ENCODE peak calls at places on chromosomes 16 and 17, in six cellular contexts. One of them, this sample, is unnamed.

GRCh38 chr17:80051681-80052080 is 15.2 kb downstream of the CCDC40 start:
- DNase-seq in mesothelial cell of epicardium: no peak
- DNase-seq in progenitor cell of endocrine pancreas: no peak
- DNase-seq in CD4-positive, alpha-beta T cell: no peak
- DNase-seq in colonic mucosa: no peak
- DNase-seq in bronchial epithelial cell: no peak
- DNase-seq in this sample: no peak

GRCh38 chr17:31452101-31452500 is 60.6 kb downstream of the RAB11FIP4 start:
- DNase-seq in bronchial epithelial cell: peak
- DNase-seq in CD4-positive, alpha-beta T cell: no peak
- DNase-seq in mesothelial cell of epicardium: no peak
- DNase-seq in progenitor cell of endocrine pancreas: no peak
- DNase-seq in colonic mucosa: no peak
- DNase-seq in this sample: no peak

GRCh38 chr17:1143573-1143972 is 36.2 kb downstream of the ABR start:
- DNase-seq in mesothelial cell of epicardium: no peak
- DNase-seq in bronchial epithelial cell: no peak
- DNase-seq in progenitor cell of endocrine pancreas: no peak
- DNase-seq in CD4-positive, alpha-beta T cell: no peak
- DNase-seq in colonic mucosa: no peak
- DNase-seq in this sample: no peak

GRCh38 chr17:30558313-30559195 is 81.3 kb downstream of the GOSR1 start:
- DNase-seq in CD4-positive, alpha-beta T cell: no peak
- DNase-seq in progenitor cell of endocrine pancreas: no peak
- DNase-seq in colonic mucosa: no peak
- DNase-seq in bronchial epithelial cell: no peak
- DNase-seq in mesothelial cell of epicardium: no peak
- DNase-seq in this sample: no peak

GRCh38 chr17:77606146-77606864 is 352.2 kb upstream of the TNRC6C start:
- DNase-seq in colonic mucosa: no peak
- DNase-seq in CD4-positive, alpha-beta T cell: no peak
- DNase-seq in mesothelial cell of epicardium: no peak
- DNase-seq in bronchial epithelial cell: no peak
- DNase-seq in progenitor cell of endocrine pancreas: no peak
- DNase-seq in this sample: no peak

GRCh38 chr17:55571095-55571494 is 59.8 kb upstream of the SMIM36 start:
- DNase-seq in progenitor cell of endocrine pancreas: no peak
- DNase-seq in mesothelial cell of epicardium: no peak
- DNase-seq in colonic mucosa: no peak
- DNase-seq in CD4-positive, alpha-beta T cell: no peak
- DNase-seq in bronchial epithelial cell: peak
- DNase-seq in this sample: no peak

GRCh38 chr17:71511266-71511995 is 609.4 kb upstream of the SOX9 start:
- DNase-seq in CD4-positive, alpha-beta T cell: no peak
- DNase-seq in mesothelial cell of epicardium: no peak
- DNase-seq in progenitor cell of endocrine pancreas: no peak
- DNase-seq in bronchial epithelial cell: no peak
- DNase-seq in colonic mucosa: no peak
- DNase-seq in this sample: no peak

GRCh38 chr16:87368029-87368765 is 15.4 kb downstream of the FBXO31 start:
- DNase-seq in progenitor cell of endocrine pancreas: no peak
- DNase-seq in colonic mucosa: no peak
- DNase-seq in bronchial epithelial cell: no peak
- DNase-seq in CD4-positive, alpha-beta T cell: no peak
- DNase-seq in mesothelial cell of epicardium: no peak
- DNase-seq in this sample: no peak

GRCh38 chr17:73773702-73774101 is 129.5 kb upstream of the SDK2 start:
- DNase-seq in mesothelial cell of epicardium: no peak
- DNase-seq in bronchial epithelial cell: no peak
- DNase-seq in CD4-positive, alpha-beta T cell: no peak
- DNase-seq in progenitor cell of endocrine pancreas: no peak
- DNase-seq in colonic mucosa: no peak
- DNase-seq in this sample: no peak

GRCh38 chr16:68433316-68433715 is 15.0 kb downstream of the SMPD3 start:
- DNase-seq in colonic mucosa: no peak
- DNase-seq in bronchial epithelial cell: no peak
- DNase-seq in mesothelial cell of epicardium: no peak
- DNase-seq in CD4-positive, alpha-beta T cell: no peak
- DNase-seq in progenitor cell of endocrine pancreas: no peak
- DNase-seq in this sample: no peak

GRCh38 chr16:68432701-68433100 is 15.6 kb downstream of the SMPD3 start:
- DNase-seq in CD4-positive, alpha-beta T cell: no peak
- DNase-seq in bronchial epithelial cell: no peak
- DNase-seq in colonic mucosa: no peak
- DNase-seq in progenitor cell of endocrine pancreas: no peak
- DNase-seq in mesothelial cell of epicardium: no peak
- DNase-seq in this sample: no peak

GRCh38 chr16:68434654-68435210 is 13.6 kb downstream of the SMPD3 start:
- DNase-seq in progenitor cell of endocrine pancreas: no peak
- DNase-seq in mesothelial cell of epicardium: no peak
- DNase-seq in colonic mucosa: peak
- DNase-seq in bronchial epithelial cell: peak
- DNase-seq in CD4-positive, alpha-beta T cell: no peak
- DNase-seq in this sample: peak

DNA sequence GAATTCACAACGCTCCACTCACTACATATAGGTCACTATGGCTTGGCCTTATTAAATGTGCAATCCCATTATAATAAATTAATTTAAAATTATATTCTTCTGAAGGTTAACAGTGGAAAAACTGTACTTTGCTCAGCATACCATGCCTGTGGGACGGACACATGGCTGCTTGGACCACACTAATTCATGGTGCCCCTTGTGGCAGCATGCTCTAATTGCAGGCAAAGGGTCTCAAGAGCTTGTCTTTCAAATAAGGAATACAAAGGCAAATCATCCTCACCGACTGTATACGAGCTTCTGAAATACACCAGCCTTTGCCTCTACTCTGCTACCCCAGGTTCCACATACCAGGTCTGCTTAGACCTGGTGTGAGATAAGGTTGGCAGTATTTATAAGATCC is 11.7 kb downstream of the SMPD3 start:
- DNase-seq in colonic mucosa: no peak
- DNase-seq in bronchial epithelial cell: no peak
- DNase-seq in progenitor cell of endocrine pancreas: no peak
- DNase-seq in CD4-positive, alpha-beta T cell: no peak
- DNase-seq in mesothelial cell of epicardium: no peak
- DNase-seq in this sample: no peak
- TF ChIP-seq CTCF in colonic mucosa: no peak
- TF ChIP-seq CTCF in bronchial epithelial cell: no peak
- TF ChIP-seq CTCF in progenitor cell of endocrine pancreas: peak
- TF ChIP-seq CTCF in CD4-positive, alpha-beta T cell: no peak
- TF ChIP-seq CTCF in mesothelial cell of epicardium: peak
- TF ChIP-seq CTCF in this sample: peak

GRCh38 chr16:51553910-51554309 is 402.8 kb upstream of the SALL1 start:
- DNase-seq in bronchial epithelial cell: peak
- DNase-seq in progenitor cell of endocrine pancreas: no peak
- DNase-seq in CD4-positive, alpha-beta T cell: no peak
- DNase-seq in mesothelial cell of epicardium: no peak
- DNase-seq in colonic mucosa: no peak
- DNase-seq in this sample: no peak
- TF ChIP-seq CTCF in bronchial epithelial cell: no peak
- TF ChIP-seq CTCF in progenitor cell of endocrine pancreas: no peak
- TF ChIP-seq CTCF in CD4-positive, alpha-beta T cell: no peak
- TF ChIP-seq CTCF in mesothelial cell of epicardium: no peak
- TF ChIP-seq CTCF in colonic mucosa: no peak
- TF ChIP-seq CTCF in this sample: no peak

GRCh38 chr17:3536736-3537135 is 20.9 kb downstream of the TRPV3 start:
- DNase-seq in CD4-positive, alpha-beta T cell: no peak
- DNase-seq in colonic mucosa: no peak
- DNase-seq in bronchial epithelial cell: no peak
- DNase-seq in progenitor cell of endocrine pancreas: no peak
- DNase-seq in mesothelial cell of epicardium: no peak
- DNase-seq in this sample: no peak

GRCh38 chr17:3532859-3533142 is 24.8 kb downstream of the TRPV3 start:
- DNase-seq in mesothelial cell of epicardium: no peak
- DNase-seq in progenitor cell of endocrine pancreas: no peak
- DNase-seq in bronchial epithelial cell: no peak
- DNase-seq in CD4-positive, alpha-beta T cell: no peak
- DNase-seq in colonic mucosa: no peak
- DNase-seq in this sample: no peak

GRCh38 chr17:3534881-3535252 is 22.7 kb downstream of the TRPV3 start:
- DNase-seq in mesothelial cell of epicardium: no peak
- DNase-seq in colonic mucosa: peak
- DNase-seq in bronchial epithelial cell: peak
- DNase-seq in CD4-positive, alpha-beta T cell: no peak
- DNase-seq in progenitor cell of endocrine pancreas: no peak
- DNase-seq in this sample: no peak

GRCh38 chr17:3533752-3534151 is 23.9 kb downstream of the TRPV3 start:
- DNase-seq in colonic mucosa: no peak
- DNase-seq in bronchial epithelial cell: no peak
- DNase-seq in mesothelial cell of epicardium: no peak
- DNase-seq in CD4-positive, alpha-beta T cell: no peak
- DNase-seq in progenitor cell of endocrine pancreas: no peak
- DNase-seq in this sample: no peak

DNA sequence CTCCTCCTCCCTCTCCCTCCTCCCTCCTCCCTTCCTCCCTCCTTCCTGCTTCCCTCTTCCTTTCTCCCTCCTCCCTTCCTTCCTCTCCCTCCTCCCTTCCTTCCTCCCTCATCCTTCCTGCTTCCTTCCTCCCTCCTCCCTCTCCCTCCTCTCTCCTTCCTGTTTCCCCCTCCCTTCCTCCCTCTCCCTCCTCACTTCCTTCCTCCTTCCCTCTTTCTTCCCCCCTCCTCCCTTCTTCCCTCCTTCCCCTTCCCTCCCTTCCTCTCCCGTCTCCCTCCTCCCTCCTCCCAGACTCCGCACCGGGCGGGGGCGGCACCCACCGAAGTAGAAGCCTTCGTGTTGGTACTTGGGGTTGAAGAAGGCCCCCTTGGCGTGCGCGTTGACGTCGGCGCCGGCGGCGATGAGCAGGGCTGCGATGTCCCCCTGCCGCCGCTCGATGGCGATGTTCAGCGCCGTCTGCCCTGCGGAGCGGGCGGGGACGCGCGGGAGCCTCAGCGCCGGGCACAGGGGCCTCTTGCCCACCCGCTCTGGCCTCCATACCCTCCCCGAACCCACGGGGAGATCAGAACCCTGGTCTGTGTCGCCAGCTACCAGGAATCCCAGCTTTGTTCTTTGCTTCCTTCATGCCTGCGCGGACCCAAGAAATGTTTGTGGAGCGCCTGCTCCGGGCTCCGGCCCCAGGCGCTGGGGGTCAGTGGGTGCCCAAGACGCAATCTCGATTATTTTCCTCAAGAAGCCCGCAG is 22.2 kb downstream of the TRPV3 start:
- DNase-seq in colonic mucosa: peak
- DNase-seq in mesothelial cell of epicardium: peak
- DNase-seq in progenitor cell of endocrine pancreas: peak
- DNase-seq in bronchial epithelial cell: peak
- DNase-seq in CD4-positive, alpha-beta T cell: peak
- DNase-seq in this sample: peak
- TF ChIP-seq CTCF in colonic mucosa: peak
- TF ChIP-seq CTCF in mesothelial cell of epicardium: peak
- TF ChIP-seq CTCF in progenitor cell of endocrine pancreas: peak
- TF ChIP-seq CTCF in bronchial epithelial cell: peak
- TF ChIP-seq CTCF in CD4-positive, alpha-beta T cell: no peak
- TF ChIP-seq CTCF in this sample: no peak

GRCh38 chr17:40323731-40324650 is 15.0 kb downstream of the RARA start:
- DNase-seq in progenitor cell of endocrine pancreas: no peak
- DNase-seq in CD4-positive, alpha-beta T cell: peak
- DNase-seq in colonic mucosa: peak
- DNase-seq in bronchial epithelial cell: no peak
- DNase-seq in mesothelial cell of epicardium: no peak
- DNase-seq in this sample: no peak

GRCh38 chr17:40326014-40326831 is 17.2 kb downstream of the RARA start:
- DNase-seq in progenitor cell of endocrine pancreas: no peak
- DNase-seq in CD4-positive, alpha-beta T cell: peak
- DNase-seq in colonic mucosa: no peak
- DNase-seq in bronchial epithelial cell: no peak
- DNase-seq in mesothelial cell of epicardium: no peak
- DNase-seq in this sample: no peak

GRCh38 chr17:40326832-40327199 is 17.8 kb downstream of the RARA start:
- DNase-seq in mesothelial cell of epicardium: no peak
- DNase-seq in bronchial epithelial cell: no peak
- DNase-seq in colonic mucosa: peak
- DNase-seq in progenitor cell of endocrine pancreas: no peak
- DNase-seq in CD4-positive, alpha-beta T cell: no peak
- DNase-seq in this sample: no peak

GRCh38 chr17:40327244-40327666 is 18.3 kb downstream of the RARA start:
- DNase-seq in CD4-positive, alpha-beta T cell: no peak
- DNase-seq in colonic mucosa: no peak
- DNase-seq in mesothelial cell of epicardium: no peak
- DNase-seq in bronchial epithelial cell: no peak
- DNase-seq in progenitor cell of endocrine pancreas: no peak
- DNase-seq in this sample: no peak

GRCh38 chr17:40325156-40326013 is 16.4 kb downstream of the RARA start:
- DNase-seq in CD4-positive, alpha-beta T cell: no peak
- DNase-seq in bronchial epithelial cell: no peak
- DNase-seq in mesothelial cell of epicardium: no peak
- DNase-seq in progenitor cell of endocrine pancreas: no peak
- DNase-seq in colonic mucosa: no peak
- DNase-seq in this sample: no peak
- TF ChIP-seq CTCF in CD4-positive, alpha-beta T cell: no peak
- TF ChIP-seq CTCF in bronchial epithelial cell: no peak
- TF ChIP-seq CTCF in mesothelial cell of epicardium: no peak
- TF ChIP-seq CTCF in progenitor cell of endocrine pancreas: no peak
- TF ChIP-seq CTCF in colonic mucosa: no peak
- TF ChIP-seq CTCF in this sample: no peak

GRCh38 chr16:71722801-71723536 is 1.5 kb downstream of the PHLPP2 start:
- DNase-seq in CD4-positive, alpha-beta T cell: peak
- DNase-seq in mesothelial cell of epicardium: peak
- DNase-seq in bronchial epithelial cell: peak
- DNase-seq in progenitor cell of endocrine pancreas: peak
- DNase-seq in colonic mucosa: peak
- DNase-seq in this sample: peak

GRCh38 chr16:71721066-71721740 is 3.3 kb downstream of the PHLPP2 start:
- DNase-seq in mesothelial cell of epicardium: no peak
- DNase-seq in colonic mucosa: no peak
- DNase-seq in progenitor cell of endocrine pancreas: no peak
- DNase-seq in CD4-positive, alpha-beta T cell: no peak
- DNase-seq in bronchial epithelial cell: no peak
- DNase-seq in this sample: no peak

GRCh38 chr16:71726491-71727319 is 2.2 kb upstream of the PHLPP2 start:
- DNase-seq in colonic mucosa: no peak
- DNase-seq in mesothelial cell of epicardium: no peak
- DNase-seq in bronchial epithelial cell: no peak
- DNase-seq in progenitor cell of endocrine pancreas: no peak
- DNase-seq in CD4-positive, alpha-beta T cell: no peak
- DNase-seq in this sample: no peak

GRCh38 chr16:71724320-71724751 is at the start of gene PHLPP2:
- DNase-seq in mesothelial cell of epicardium: no peak
- DNase-seq in colonic mucosa: no peak
- DNase-seq in progenitor cell of endocrine pancreas: no peak
- DNase-seq in CD4-positive, alpha-beta T cell: no peak
- DNase-seq in bronchial epithelial cell: no peak
- DNase-seq in this sample: no peak

GRCh38 chr16:71723537-71724319 is 773 bp downstream of the PHLPP2 start:
- DNase-seq in CD4-positive, alpha-beta T cell: peak
- DNase-seq in mesothelial cell of epicardium: peak
- DNase-seq in progenitor cell of endocrine pancreas: peak
- DNase-seq in bronchial epithelial cell: peak
- DNase-seq in colonic mucosa: peak
- DNase-seq in this sample: peak
- TF ChIP-seq CTCF in CD4-positive, alpha-beta T cell: no peak
- TF ChIP-seq CTCF in mesothelial cell of epicardium: no peak
- TF ChIP-seq CTCF in progenitor cell of endocrine pancreas: peak
- TF ChIP-seq CTCF in bronchial epithelial cell: peak
- TF ChIP-seq CTCF in colonic mucosa: no peak
- TF ChIP-seq CTCF in this sample: no peak